ENCODE peak calls at places on chromosomes 11 and 22, in ten cellular contexts. O, L, Y, W, C, J, S, A, H and V are unnamed samples.
A peak's percentile ranks its signal among the peaks of the same experiment; 100 is the strongest.

GRCh38 chr11:76805206-76805913 is 22.2 kb downstream of the TSKU start:
- DNase-seq in O (no peak), L (no peak), Y (no peak), W (peak; percentile 44), C (no peak), J (no peak), S (no peak), A (peak; percentile 40), H (no peak), V (peak; percentile 51)

GRCh38 chr11:45354976-45355705 is 69.0 kb upstream of the SYT13 start:
- DNase-seq in O (peak; percentile 80), L (no peak), Y (peak; percentile 87), W (peak; percentile 82), C (peak; percentile 90), J (no peak), S (no peak), A (peak; percentile 75), H (peak; percentile 73), V (peak; percentile 10)

GRCh38 chr22:19103881-19104821 is 18.1 kb downstream of the DGCR2 start:
- DNase-seq in O (peak; percentile 86), L (no peak), Y (no peak), W (no peak), C (no peak), J (peak; percentile 66), S (no peak), A (no peak), H (no peak), V (peak; percentile 40)

GRCh38 chr11:17722000-17722643 is 2.8 kb downstream of the MYOD1 start:
- DNase-seq in O (peak; percentile 12), L (no peak), Y (no peak), W (no peak), C (no peak), J (no peak), S (no peak), A (peak; percentile 35), H (peak; percentile 25), V (peak; percentile 37)

GRCh38 chr11:85795712-85796487 is 15.0 kb downstream of the SYTL2 start:
- DNase-seq in O (no peak), L (no peak), Y (no peak), W (no peak), C (no peak), J (no peak), S (no peak), A (no peak), H (no peak), V (no peak)

GRCh38 chr22:29148036-29148435 is 57.7 kb upstream of the EMID1 start:
- DNase-seq in O (no peak), L (no peak), Y (no peak), W (no peak), C (no peak), J (no peak), S (no peak), A (no peak), H (no peak), V (no peak)

GRCh38 chr11:34501962-34502361 is 11.6 kb downstream of the ELF5 start:
- DNase-seq in O (no peak), L (no peak), Y (no peak), W (no peak), C (no peak), J (no peak), S (no peak), A (no peak), H (peak; percentile 28), V (no peak)

GRCh38 chr11:36540998-36541397 is 26.8 kb upstream of the RAG1 start:
- DNase-seq in O (peak; percentile 51), L (peak; percentile 32), Y (no peak), W (no peak), C (peak; percentile 35), J (no peak), S (peak; percentile 32), A (peak; percentile 16), H (peak; percentile 48), V (peak; percentile 75)

GRCh38 chr11:119179983-119180382 is 5.3 kb upstream of the NHERF4 start:
- DNase-seq in O (no peak), L (no peak), Y (no peak), W (no peak), C (no peak), J (no peak), S (no peak), A (no peak), H (no peak), V (no peak)

GRCh38 chr11:116114198-116114651 is 610.0 kb upstream of the CADM1 start:
- DNase-seq in O (no peak), L (no peak), Y (no peak), W (no peak), C (no peak), J (no peak), S (no peak), A (no peak), H (no peak), V (no peak)

GRCh38 chr11:84022695-84023094 is 736.5 kb upstream of the CCDC90B start:
- DNase-seq in O (no peak), L (no peak), Y (no peak), W (no peak), C (no peak), J (no peak), S (no peak), A (no peak), H (no peak), V (no peak)

GRCh38 chr11:84019576-84020194 is 733.5 kb upstream of the CCDC90B start:
- DNase-seq in O (peak; percentile 12), L (no peak), Y (no peak), W (peak; percentile 33), C (no peak), J (no peak), S (no peak), A (no peak), H (peak; percentile 20), V (peak; percentile 1)

GRCh38 chr11:84021291-84021690 is 735.1 kb upstream of the CCDC90B start:
- DNase-seq in O (peak; percentile 10), L (no peak), Y (no peak), W (no peak), C (no peak), J (no peak), S (no peak), A (no peak), H (no peak), V (no peak)

DNA sequence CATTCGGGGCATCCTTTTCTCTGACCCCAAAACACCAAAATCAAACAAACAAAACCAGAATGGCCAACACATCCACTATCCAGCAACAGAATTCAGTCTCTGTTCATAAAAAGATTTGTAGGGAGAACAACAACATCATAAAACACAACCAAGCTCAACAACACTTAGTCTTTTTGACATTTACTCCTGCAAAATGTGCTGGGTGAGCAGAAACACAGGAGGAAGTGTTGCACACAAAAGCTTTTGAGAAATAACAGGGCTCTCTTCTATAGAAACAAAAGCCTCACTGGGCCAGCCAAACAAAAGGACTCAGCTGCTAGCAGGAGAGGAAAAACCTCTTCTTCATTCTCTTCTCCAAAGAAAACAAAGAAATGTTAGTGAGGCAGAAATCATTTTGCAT is 736.1 kb upstream of the CCDC90B start:
- DNase-seq in O (peak; percentile 1), L (no peak), Y (no peak), W (no peak), C (no peak), J (no peak), S (no peak), A (no peak), H (no peak), V (no peak)
- H3K4me3 ChIP-seq in O (no peak overlapping the region), L (no peak overlapping the region), Y (no peak overlapping the region), W (no peak overlapping the region), C (no peak overlapping the region), J (no peak overlapping the region), S (no peak overlapping the region), A (no peak overlapping the region), H (no peak overlapping the region), V (no peak overlapping the region)

DNA sequence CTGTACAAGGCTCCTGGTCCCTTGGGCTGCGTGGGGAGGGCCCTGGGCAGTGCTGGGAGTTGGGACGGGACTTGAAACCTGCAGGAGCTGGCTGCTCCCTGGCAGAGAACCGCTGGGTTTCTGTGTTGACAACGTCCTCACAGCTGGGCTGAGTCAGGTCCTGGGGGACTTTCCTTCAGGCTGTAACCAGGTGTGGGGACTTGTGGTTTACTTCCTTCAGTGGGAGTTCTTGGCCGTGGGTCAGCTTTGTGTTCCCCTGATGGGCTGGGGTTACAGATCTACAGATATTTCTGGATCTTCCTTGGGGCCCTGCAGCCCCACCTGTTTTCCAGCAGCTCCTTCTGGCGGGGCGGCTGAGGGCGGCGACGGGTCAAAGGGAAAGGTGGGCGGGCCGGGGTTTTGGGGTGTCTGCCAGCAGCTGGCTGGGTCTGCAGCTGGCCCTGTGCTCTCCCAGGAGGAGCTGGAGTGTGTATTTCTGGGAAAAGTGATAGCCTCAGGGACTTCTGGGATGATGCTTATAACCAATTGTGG is 18.9 kb downstream of the ST14 start:
- DNase-seq in O (no peak), L (no peak), Y (no peak), W (no peak), C (peak; percentile 38), J (no peak), S (no peak), A (no peak), H (no peak), V (peak; percentile 75)
- TF ChIP-seq CTCF in O (no peak), L (no peak), Y (no peak), W (no peak), C (no peak), J (no peak), S (no peak), A (no peak), H (no peak), V (no peak)

DNA sequence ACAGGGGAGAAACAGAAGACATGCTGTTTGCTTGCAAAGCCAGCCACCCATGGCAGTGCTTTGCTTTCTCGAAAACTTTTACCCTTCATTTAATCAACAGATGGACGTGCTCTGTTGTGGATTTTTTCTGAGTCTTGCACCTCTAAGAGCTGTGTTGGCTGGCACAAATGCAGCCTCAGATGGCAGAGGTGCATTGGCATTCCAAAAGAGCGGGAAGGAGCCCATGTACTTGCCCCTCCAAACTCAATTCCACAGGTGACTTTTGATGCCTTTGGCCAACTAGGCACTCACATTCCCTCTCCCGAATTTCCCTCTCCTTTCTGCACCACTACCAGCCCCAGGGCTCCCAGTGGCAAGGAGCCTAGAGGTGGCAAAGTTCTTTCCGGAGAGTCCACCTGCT is 1.2 kb downstream of the KIRREL3 start:
- DNase-seq in O (no peak), L (no peak), Y (no peak), W (no peak), C (no peak), J (no peak), S (no peak), A (no peak), H (no peak), V (no peak)
- H3K4me3 ChIP-seq in O (peak overlapping the region; percentile 78), L (no peak overlapping the region), Y (no peak overlapping the region), W (no peak overlapping the region), C (peak overlapping the region; percentile 55), J (peak overlapping the region; percentile 80), S (no peak overlapping the region), A (no peak overlapping the region), H (no peak overlapping the region), V (no peak overlapping the region)

DNA sequence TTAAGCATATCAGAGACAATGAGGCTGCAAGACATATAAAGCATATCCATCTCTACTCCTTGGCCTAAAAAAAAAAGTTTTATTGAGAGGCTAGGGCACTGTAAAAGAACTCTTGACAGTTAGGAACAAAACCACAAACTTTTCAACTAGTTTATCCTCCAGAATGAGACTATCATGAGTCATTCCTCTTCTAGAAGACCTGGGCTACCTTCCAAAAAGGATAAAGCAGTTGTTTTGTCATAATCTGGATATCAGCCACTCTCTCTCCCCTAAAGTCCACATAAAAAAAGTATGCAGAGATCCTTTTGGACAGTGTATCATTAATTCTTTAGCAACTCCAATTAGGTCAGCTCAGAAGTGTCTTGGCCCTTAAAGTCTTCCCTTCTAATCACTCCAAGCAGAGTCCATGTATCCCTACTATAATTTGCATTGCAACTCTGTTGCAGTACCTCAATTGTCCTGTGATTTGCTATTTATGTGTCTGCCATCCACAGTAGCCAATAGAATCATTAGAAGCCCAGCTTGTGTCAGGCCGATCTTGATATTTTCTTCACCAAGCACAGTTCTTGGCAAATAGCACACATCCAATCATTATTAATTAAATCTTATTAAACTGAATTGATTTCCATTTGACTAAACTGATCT is 10.4 kb downstream of the OR51T1 start:
- DNase-seq in O (peak; percentile 86), L (no peak), Y (no peak), W (no peak), C (no peak), J (peak; percentile 77), S (no peak), A (peak; percentile 22), H (peak; percentile 92), V (peak; percentile 58)
- TF ChIP-seq CTCF in O (no peak), L (no peak), Y (no peak), W (no peak), C (no peak), J (peak; percentile 44), S (no peak), A (peak; percentile 13), H (peak; percentile 44), V (no peak)